ENCODE peak calls at places on chromosomes 11 and 22, in five cellular contexts. G, U, Z, P and S are unnamed samples.

GRCh38 chr22:27348634-27349033 is 452.9 kb downstream of the MN1 start:
- DNase-seq in U (no peak), G (peak), P (peak), Z (no peak), S (no peak)

GRCh38 chr11:12771875-12772274 is 97.7 kb downstream of the TEAD1 start:
- DNase-seq in U (no peak), Z (no peak), G (peak), P (peak), S (no peak)

GRCh38 chr11:67251841-67252240 is 14.4 kb upstream of the GRK2 start:
- DNase-seq in Z (no peak), P (no peak), U (no peak), G (no peak), S (no peak)

GRCh38 chr11:47161134-47161854 is 15.4 kb downstream of the ARFGAP2 start:
- DNase-seq in G (peak), P (no peak), U (peak), Z (peak), S (peak)

GRCh38 chr11:83069441-83070043 is 2.2 kb downstream of the RAB30 start:
- DNase-seq in G (no peak), U (no peak), Z (no peak), P (no peak), S (no peak)

GRCh38 chr11:69127091-69127850 is 28.5 kb upstream of the SMIM38 start:
- DNase-seq in Z (no peak), P (no peak), U (no peak), G (no peak), S (no peak)

GRCh38 chr22:43905681-43906080 is 13.9 kb upstream of the PNPLA5 start:
- DNase-seq in G (no peak), U (no peak), P (no peak), Z (no peak), S (no peak)

GRCh38 chr11:57386178-57386945 is 4.1 kb downstream of the PRG2 start:
- DNase-seq in Z (no peak), U (no peak), P (no peak), G (no peak), S (no peak)

GRCh38 chr11:94309757-94310156 is 5.4 kb downstream of the IZUMO1R start:
- DNase-seq in P (no peak), G (no peak), U (no peak), Z (no peak), S (no peak)

GRCh38 chr11:11078344-11078743 is 220.5 kb upstream of the ZBED5 start:
- DNase-seq in U (no peak), Z (no peak), P (no peak), G (peak), S (no peak)

GRCh38 chr11:103671143-103671651 is 365.2 kb upstream of the DDI1 start:
- DNase-seq in G (no peak), U (no peak), P (no peak), Z (no peak), S (no peak)

GRCh38 chr11:70703141-70704052 is 305.1 kb downstream of the CTTN start:
- DNase-seq in P (no peak), U (no peak), Z (no peak), G (no peak), S (no peak)